ENCODE peak calls at places on chromosomes 12 and 14, in ten cellular contexts. X, Q, H, V, M, F, T, S, A and W are unnamed samples.

GRCh38 chr14:55336161-55336560 is 64.9 kb downstream of the FBXO34 start:
- DNase-seq in A (peak), S (no peak), Q (no peak), T (no peak), F (no peak), V (no peak), H (peak), M (no peak), X (no peak), W (no peak)

GRCh38 chr14:73977896-73978295 is 27.8 kb downstream of the COQ6 start:
- DNase-seq in X (no peak), A (peak), F (no peak), M (no peak), V (no peak), S (no peak), H (no peak), Q (no peak), T (no peak), W (no peak)

GRCh38 chr12:75666126-75666979 is 154.9 kb upstream of the KRR1 start:
- DNase-seq in T (no peak), V (no peak), F (no peak), A (no peak), M (no peak), S (no peak), X (peak), Q (peak), H (peak), W (no peak)

GRCh38 chr12:43692064-43692463 is 66.5 kb downstream of the PUS7L start:
- DNase-seq in V (no peak), S (no peak), T (no peak), F (no peak), H (peak), X (peak), A (peak), M (no peak), Q (no peak), W (no peak)

GRCh38 chr12:55712700-55713415 is 3.0 kb upstream of the BLOC1S1 start:
- DNase-seq in A (no peak), H (peak), X (no peak), Q (no peak), V (no peak), S (no peak), T (no peak), M (no peak), F (no peak), W (no peak)

GRCh38 chr12:132284071-132284492 is 45.3 kb downstream of the GALNT9 start:
- DNase-seq in H (peak), Q (no peak), S (no peak), X (no peak), M (no peak), F (no peak), V (peak), A (peak), T (no peak), W (no peak)

GRCh38 chr12:101670007-101670671 is 27.3 kb upstream of the CHPT1 start:
- DNase-seq in T (no peak), F (no peak), Q (peak), M (peak), X (peak), S (peak), V (peak), A (peak), H (peak), W (no peak)

GRCh38 chr12:127677537-127678131 is 589.3 kb upstream of the TMEM132C start:
- DNase-seq in F (peak), X (peak), S (peak), T (no peak), Q (peak), A (peak), M (peak), H (peak), V (peak), W (peak)

GRCh38 chr12:58314610-58315009 is 373.2 kb downstream of the ATP23 start:
- DNase-seq in X (no peak), T (no peak), V (no peak), H (peak), F (no peak), M (no peak), Q (no peak), S (no peak), A (peak), W (no peak)

GRCh38 chr14:35456261-35456660 is 51.7 kb upstream of the NFKBIA start:
- DNase-seq in Q (no peak), A (no peak), T (no peak), X (no peak), V (no peak), S (no peak), F (no peak), H (no peak), M (no peak), W (no peak)